ENCODE peak calls at places on chromosomes 13 and 19, in four cellular contexts. Q is effector memory CD4-positive, alpha-beta T cell; P is iPS-NIHi11; F is WTC11. S is an unnamed sample.

GRCh38 chr19:1657632-1658445 is 5.4 kb upstream of the TCF3 start:
- DNase-seq in Q (no peak), P (no peak), F (no peak), S (no peak)

GRCh38 chr13:46168818-46169217 is 13.2 kb downstream of the LCP1 start:
- DNase-seq in Q (no peak), P (no peak), F (no peak), S (no peak)

GRCh38 chr19:7912144-7912696 is 2.4 kb upstream of the TGFBR3L start:
- DNase-seq in Q (no peak), P (no peak), F (no peak), S (no peak)

GRCh38 chr13:54699831-54700230 is 1671.2 kb downstream of the OLFM4 start:
- DNase-seq in Q (no peak), P (no peak), F (no peak), S (no peak)

GRCh38 chr19:34838248-34838647 is 65.2 kb upstream of the ZNF599 start:
- DNase-seq in Q (no peak), P (no peak), F (no peak), S (no peak)

GRCh38 chr19:29660835-29661234 is 4.4 kb upstream of the PLEKHF1 start:
- DNase-seq in Q (no peak), P (no peak), F (no peak), S (no peak)

GRCh38 chr13:46817081-46817480 is 20.1 kb upstream of the ESD start:
- DNase-seq in Q (no peak), P (peak; percentile 18), F (no peak), S (no peak)

GRCh38 chr13:33908111-33908510 is 90.2 kb downstream of the RFC3 start:
- DNase-seq in Q (no peak), P (no peak), F (no peak), S (no peak)

GRCh38 chr19:861756-862528 is 2.5 kb downstream of the CFD start:
- DNase-seq in Q (peak; percentile 64), P (peak; percentile 94), F (peak; percentile 96), S (peak; percentile 45)

GRCh38 chr13:114185182-114185971 is 6.3 kb downstream of the CFAP97D2 start:
- DNase-seq in Q (no peak), P (no peak), F (no peak), S (no peak)

GRCh38 chr19:45531349-45531748 is 24.1 kb downstream of the VASP start:
- DNase-seq in Q (no peak), P (no peak), F (no peak), S (no peak)

GRCh38 chr19:16338470-16339360 is 14.1 kb downstream of the KLF2 start:
- DNase-seq in Q (no peak), P (peak; percentile 51), F (no peak), S (peak; percentile 67)

GRCh38 chr13:25738342-25738771 is 313.5 kb downstream of the SHISA2 start:
- DNase-seq in Q (no peak), P (no peak), F (no peak), S (no peak)

GRCh38 chr19:55702131-55702627 is 27.2 kb downstream of the EPN1 start:
- DNase-seq in Q (no peak), P (no peak), F (no peak), S (no peak)

GRCh38 chr13:101219609-101220265 is 196.6 kb downstream of the NALCN start:
- DNase-seq in Q (no peak), P (no peak), F (no peak), S (no peak)

S was measured in activated T-helper 2 cell treated with anti-CD3 and anti-CD28 coated beads, Interferon-gamma antibody, Interleukin-2, Interleukin-4, amounts not matched to agents 10 μg/mL and 5 μg/mL and 100 μg/mL, durations not matched to agents 14 hours and 24 hours and 36 hours.